ENCODE peak calls at places on chromosomes 5 and 9, in six cellular contexts. X is stomach, J is Peyer's patch, O is choroid plexus epithelial cell, E is A673, C is foreskin fibroblast. P is an unnamed sample.

GRCh38 chr5:1027631-1028441 is 19.2 kb downstream of the NKD2 start:
- DNase-seq in J (no peak), O (no peak), C (no peak), E (no peak), X (no peak), P (no peak)

GRCh38 chr5:178769617-178770290 is 39.3 kb upstream of the ZNF354A start:
- DNase-seq in E (no peak), X (peak), J (no peak), C (no peak), O (no peak), P (no peak)

GRCh38 chr5:167128581-167128980 is 1162.9 kb upstream of the WWC1 start:
- DNase-seq in E (no peak), X (no peak), J (no peak), C (no peak), O (no peak), P (no peak)

GRCh38 chr5:154648706-154649105 is 106.5 kb upstream of the LARP1 start:
- DNase-seq in C (peak), X (peak), E (peak), J (peak), O (peak), P (no peak)

GRCh38 chr5:120219988-120220387 is 244.1 kb upstream of the PRR16 start:
- DNase-seq in O (no peak), C (no peak), J (no peak), X (no peak), E (no peak), P (no peak)

GRCh38 chr5:87413116-87413645 is 451 bp upstream of the CCNH start:
- DNase-seq in X (no peak), J (no peak), E (no peak), O (peak), C (no peak), P (no peak)

GRCh38 chr9:32456564-32456963 is 69.4 kb downstream of the RIGI start:
- DNase-seq in J (no peak), X (no peak), C (no peak), O (peak), E (no peak), P (no peak)

GRCh38 chr9:109912082-109912581 is 132.1 kb downstream of the PALM2AKAP2 start:
- DNase-seq in J (no peak), C (peak), O (no peak), E (no peak), X (no peak), P (peak)

GRCh38 chr9:134757206-134757975 is 115.8 kb downstream of the COL5A1 start:
- DNase-seq in J (no peak), O (no peak), X (no peak), E (no peak), C (no peak), P (no peak)

GRCh38 chr5:76544268-76544926 is 78.8 kb downstream of the F2RL2 start:
- DNase-seq in C (peak), J (peak), X (peak), E (peak), O (peak), P (no peak)

GRCh38 chr9:133735415-133735775 is 2.8 kb downstream of the SARDH start:
- DNase-seq in O (no peak), C (no peak), J (no peak), E (no peak), X (peak), P (no peak)

GRCh38 chr5:4191703-4192102 is 596.1 kb downstream of the IRX1 start:
- DNase-seq in O (no peak), E (no peak), C (no peak), J (no peak), X (no peak), P (no peak)

GRCh38 chr5:54360925-54361662 is 50.7 kb upstream of the ARL15 start:
- DNase-seq in E (no peak), J (no peak), C (peak), O (no peak), X (no peak), P (no peak)

GRCh38 chr5:40383719-40384651 is 295.7 kb upstream of the PTGER4 start:
- DNase-seq in J (no peak), E (no peak), C (peak), X (no peak), O (peak), P (no peak)

GRCh38 chr5:126599499-126599898 is 1.2 kb upstream of the PHAX start:
- DNase-seq in O (no peak), J (no peak), E (no peak), C (no peak), X (no peak), P (no peak)

GRCh38 chr5:145697251-145698016 is 137.7 kb downstream of the PRELID2 start:
- DNase-seq in O (peak), J (no peak), E (peak), C (peak), X (no peak), P (no peak)

GRCh38 chr5:14364096-14364495 is 217.5 kb upstream of the OTULINL start:
- DNase-seq in E (peak), J (no peak), C (peak), X (no peak), O (peak), P (no peak)

GRCh38 chr5:132059696-132060500 is 557 bp upstream of the IL3 start:
- DNase-seq in C (no peak), J (peak), O (no peak), X (peak), E (no peak), P (no peak)

GRCh38 chr9:2824564-2824963 is 19.3 kb downstream of the PUM3 start:
- DNase-seq in X (no peak), C (no peak), O (peak), J (no peak), E (peak), P (no peak)

GRCh38 chr9:74771262-74771585 is 116.5 kb downstream of the TRPM6 start:
- DNase-seq in O (no peak), E (no peak), X (no peak), J (no peak), C (no peak), P (no peak)

GRCh38 chr5:6517494-6517893 is 68.8 kb downstream of the UBE2QL1 start:
- DNase-seq in E (no peak), J (no peak), O (no peak), X (no peak), C (no peak), P (no peak)
- TF ChIP-seq CTCF in E (no peak), J (no peak), O (no peak), X (no peak), C (no peak), P (no peak)

GRCh38 chr5:79873216-79873615 is 117.8 kb downstream of the MTX3 start:
- DNase-seq in C (no peak), E (no peak), X (no peak), O (no peak), J (no peak), P (no peak)

GRCh38 chr5:79875230-79875629 is 115.8 kb downstream of the MTX3 start:
- DNase-seq in J (no peak), O (no peak), X (no peak), E (no peak), C (peak), P (no peak)

GRCh38 chr5:79876510-79876909 is 114.6 kb downstream of the MTX3 start:
- DNase-seq in E (no peak), O (no peak), J (no peak), X (no peak), C (peak), P (no peak)

GRCh38 chr5:79878131-79878630 is 112.9 kb downstream of the MTX3 start:
- DNase-seq in O (no peak), J (no peak), C (no peak), X (no peak), E (no peak), P (no peak)

GRCh38 chr5:79878721-79879336 is 112.2 kb downstream of the MTX3 start:
- DNase-seq in C (peak), O (no peak), X (no peak), E (peak), J (no peak), P (no peak)
- TF ChIP-seq CTCF in C (peak), O (peak), X (no peak), E (peak), J (no peak), P (peak)

DNA sequence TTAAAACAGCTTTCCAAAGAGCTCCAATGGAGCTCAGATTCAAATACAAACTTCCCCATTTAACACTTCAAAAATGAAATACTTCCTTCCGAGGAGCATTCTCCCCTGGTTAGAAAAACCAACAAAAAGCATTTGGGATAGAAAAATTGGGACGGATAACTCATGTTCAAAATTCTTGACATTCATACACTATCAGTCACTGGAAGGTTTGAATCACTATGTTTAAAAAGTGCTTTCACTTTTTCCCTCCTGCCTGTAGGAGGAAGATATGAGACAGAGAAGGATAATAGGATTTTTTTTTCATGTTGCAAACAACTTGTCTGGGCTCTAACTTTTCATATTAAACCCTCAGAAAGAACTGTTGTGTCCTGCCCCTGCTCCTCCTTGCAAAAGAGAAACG is 412.0 kb downstream of the ACTL7B start:
- DNase-seq in O (peak), J (no peak), X (no peak), C (peak), E (no peak), P (no peak)
- TF ChIP-seq CTCF in O (no peak), J (no peak), X (no peak), C (no peak), E (no peak), P (peak)

GRCh38 chr5:173627271-173627670 is 10.8 kb upstream of the BOD1 start:
- DNase-seq in J (no peak), O (no peak), E (no peak), C (no peak), X (no peak), P (no peak)

GRCh38 chr5:173624276-173624675 is 7.8 kb upstream of the BOD1 start:
- DNase-seq in O (no peak), J (peak), C (no peak), E (no peak), X (no peak), P (no peak)

GRCh38 chr5:173626501-173626812 is 10.0 kb upstream of the BOD1 start:
- DNase-seq in E (no peak), C (no peak), O (no peak), X (no peak), J (no peak), P (no peak)

GRCh38 chr5:173625261-173625660 is 8.8 kb upstream of the BOD1 start:
- DNase-seq in O (no peak), X (no peak), C (no peak), E (no peak), J (no peak), P (no peak)

DNA sequence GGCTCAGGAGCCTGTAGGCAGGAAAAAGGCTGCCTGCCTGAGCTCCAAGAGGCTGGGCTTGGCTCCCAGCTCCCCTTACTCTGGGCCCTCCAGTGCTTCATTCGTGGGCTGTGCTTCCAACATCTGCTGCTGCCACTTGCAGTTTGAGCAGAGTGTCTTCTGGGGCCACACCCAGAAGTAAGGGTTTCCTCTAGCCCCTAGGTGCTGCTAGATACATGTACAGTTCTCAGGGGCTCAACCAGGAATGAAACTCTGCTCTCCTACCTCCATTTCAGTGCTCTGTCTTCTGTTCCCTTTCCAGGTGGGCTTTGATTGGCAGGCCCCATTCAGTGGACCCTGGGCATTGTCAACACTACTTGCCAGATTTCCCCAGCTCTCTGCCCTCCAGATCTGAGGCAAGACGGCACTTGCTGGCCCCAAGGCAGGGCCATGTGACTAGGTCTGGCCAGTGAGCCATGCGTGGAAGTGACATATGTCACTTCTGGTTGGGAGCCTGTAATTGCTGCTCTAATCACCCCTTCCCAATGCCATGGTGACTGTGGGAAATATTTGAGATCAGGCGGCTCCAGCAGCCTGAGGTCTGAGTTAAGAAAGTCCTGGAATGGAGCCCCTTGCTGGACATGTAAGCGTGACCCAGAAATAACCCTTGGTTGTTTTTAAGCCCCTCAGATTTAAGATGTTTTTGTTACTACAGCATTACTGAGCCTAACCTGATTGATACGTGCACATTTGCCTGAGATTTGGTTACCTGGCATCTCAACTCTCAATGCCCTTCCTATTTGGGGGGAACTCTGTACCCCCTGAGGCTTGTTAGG is 9.4 kb upstream of the BOD1 start:
- DNase-seq in C (peak), E (no peak), O (peak), X (no peak), J (no peak), P (no peak)
- TF ChIP-seq CTCF in C (peak), E (no peak), O (peak), X (no peak), J (no peak), P (peak)

GRCh38 chr5:136907371-136907770 is 542.0 kb upstream of the TRPC7 start:
- DNase-seq in J (no peak), X (no peak), C (no peak), E (no peak), O (no peak), P (no peak)

GRCh38 chr5:136905571-136905970 is 540.2 kb upstream of the TRPC7 start:
- DNase-seq in J (no peak), E (no peak), O (no peak), C (no peak), X (no peak), P (no peak)

GRCh38 chr5:136910625-136911024 is 545.3 kb upstream of the TRPC7 start:
- DNase-seq in J (no peak), C (no peak), O (no peak), E (no peak), X (no peak), P (no peak)

GRCh38 chr5:136909906-136910305 is 544.6 kb upstream of the TRPC7 start:
- DNase-seq in X (no peak), O (no peak), E (no peak), J (no peak), C (no peak), P (no peak)

GRCh38 chr5:136906545-136906944 is 541.2 kb upstream of the TRPC7 start:
- DNase-seq in E (no peak), C (no peak), O (no peak), X (no peak), J (no peak), P (no peak)
- TF ChIP-seq CTCF in E (no peak), C (no peak), O (no peak), X (no peak), J (no peak), P (no peak)

GRCh38 chr5:141360685-141361084 is 891 bp downstream of the PCDHGB2 start:
- DNase-seq in X (no peak), E (no peak), O (no peak), C (no peak), J (no peak), P (no peak)

GRCh38 chr5:141356950-141357349 is 2.1 kb downstream of the PCDHGA4 start:
- DNase-seq in J (no peak), C (no peak), O (no peak), X (no peak), E (no peak), P (no peak)

GRCh38 chr5:141356133-141356532 is 1.3 kb downstream of the PCDHGA4 start:
- DNase-seq in E (no peak), J (no peak), C (no peak), X (no peak), O (no peak), P (no peak)

GRCh38 chr5:141362719-141363118 is 1.2 kb upstream of the PCDHGA5 start:
- DNase-seq in E (no peak), O (no peak), X (no peak), J (no peak), C (no peak), P (no peak)

DNA sequence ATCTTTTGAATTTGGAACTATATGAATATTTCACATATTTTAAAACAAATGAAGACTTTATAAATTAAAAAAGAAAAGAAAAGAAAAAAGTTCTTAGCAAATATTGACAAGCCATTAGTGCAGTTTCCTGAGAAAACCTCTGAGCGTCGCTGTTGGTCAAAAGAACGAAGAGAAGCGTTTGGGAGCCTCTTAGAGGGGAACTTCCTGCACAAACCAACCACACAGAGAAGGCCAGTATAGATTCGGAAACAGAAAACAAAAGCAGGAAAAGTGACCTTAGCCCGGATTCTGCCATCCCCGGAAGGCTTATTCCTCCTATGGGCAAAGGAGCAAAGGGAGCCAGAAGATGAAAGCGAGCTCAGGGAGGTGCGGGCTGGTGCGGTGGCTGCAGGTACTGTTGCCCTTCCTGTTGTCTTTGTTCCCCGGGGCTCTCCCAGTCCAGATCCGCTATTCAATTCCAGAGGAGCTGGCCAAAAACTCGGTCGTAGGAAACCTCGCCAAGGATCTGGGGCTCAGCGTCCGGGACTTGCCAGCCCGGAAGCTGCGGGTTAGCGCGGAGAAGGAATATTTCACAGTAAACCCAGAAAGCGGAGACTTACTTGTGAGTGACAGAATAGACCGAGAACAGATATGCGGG is at the start of gene PCDHGB2:
- DNase-seq in O (peak), X (no peak), E (peak), C (peak), J (no peak), P (no peak)
- TF ChIP-seq CTCF in O (peak), X (no peak), E (peak), C (peak), J (no peak), P (peak)

DNA sequence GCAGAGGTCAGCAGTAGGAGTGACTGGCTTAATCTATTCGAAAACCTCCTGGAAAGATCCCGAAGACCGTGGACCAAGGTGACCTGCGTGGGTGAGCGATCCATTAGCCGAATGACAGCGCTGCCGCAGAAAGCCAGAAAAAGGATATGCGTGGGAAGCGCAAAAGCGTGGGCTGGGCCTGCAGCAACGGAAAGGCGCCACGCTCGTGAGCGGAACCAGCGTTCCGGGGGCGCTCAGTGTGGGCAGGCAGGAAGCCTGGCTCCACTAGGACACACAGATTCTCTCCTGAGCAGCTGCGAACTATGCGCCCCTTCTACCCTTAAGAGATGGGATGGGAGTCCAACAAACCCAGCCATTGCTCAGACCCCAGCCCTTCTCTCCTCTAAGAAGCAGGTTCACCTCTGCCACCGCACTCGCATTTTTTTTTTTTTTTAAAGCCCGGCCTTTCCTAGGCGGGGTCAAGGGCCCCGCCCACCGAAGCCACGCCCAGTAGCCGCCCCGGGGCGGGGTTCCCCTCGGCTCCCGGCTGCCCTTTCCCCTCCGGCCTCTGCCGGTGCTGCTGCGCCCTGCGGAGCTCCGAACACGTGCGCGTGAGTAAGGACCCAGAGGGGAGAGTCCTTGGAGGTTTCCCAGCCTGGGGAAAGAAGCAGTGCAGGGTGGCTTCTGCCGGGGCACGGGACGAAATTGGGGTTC is 19.8 kb upstream of the MATR3 start:
- DNase-seq in O (peak), J (peak), X (peak), E (peak), C (peak), P (peak)
- TF ChIP-seq CTCF in O (peak), J (no peak), X (peak), E (no peak), C (no peak), P (no peak)

DNA sequence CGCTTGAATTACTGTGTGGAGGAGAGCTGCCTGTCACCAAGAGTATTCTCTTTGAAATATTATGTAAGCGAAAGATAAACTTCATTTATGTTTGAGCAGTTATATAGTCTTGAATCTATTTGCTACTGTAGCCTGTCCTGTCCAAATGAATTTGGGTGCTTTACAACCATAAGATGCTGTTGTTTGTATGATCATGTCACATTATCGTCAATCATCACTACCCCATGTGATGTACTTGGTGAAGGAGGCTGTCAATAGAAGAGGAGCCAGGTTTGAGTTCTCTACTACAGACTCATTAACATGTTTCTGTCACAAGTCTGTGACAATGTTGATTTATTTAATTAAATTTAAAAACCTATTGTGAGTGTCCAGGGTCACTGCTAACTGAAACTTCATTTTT is 403.3 kb upstream of the MEF2C start:
- DNase-seq in E (no peak), J (no peak), C (no peak), O (no peak), X (no peak), P (no peak)
- TF ChIP-seq CTCF in E (no peak), J (no peak), C (no peak), O (no peak), X (no peak), P (no peak)